ENCODE peak calls at places on chromosome 4, in eight cellular contexts. One of them, this sample, is unnamed.

GRCh38 chr4:150001815-150002214 is 76.4 kb upstream of the DCLK2 start:
- DNase-seq in AG10803: no peak
- DNase-seq in psoas muscle: no peak
- DNase-seq in foreskin fibroblast: no peak
- DNase-seq in CD8-positive, alpha-beta memory T cell: no peak
- DNase-seq in gastrocnemius medialis: no peak
- DNase-seq in GM23248: peak
- DNase-seq in choroid plexus epithelial cell: peak
- DNase-seq in this sample: no peak

GRCh38 chr4:123554819-123555499 is 158.4 kb downstream of the SPRY1 start:
- DNase-seq in AG10803: no peak
- DNase-seq in psoas muscle: no peak
- DNase-seq in foreskin fibroblast: no peak
- DNase-seq in CD8-positive, alpha-beta memory T cell: no peak
- DNase-seq in gastrocnemius medialis: no peak
- DNase-seq in GM23248: no peak
- DNase-seq in choroid plexus epithelial cell: no peak
- DNase-seq in this sample: no peak

GRCh38 chr4:169208090-169208455 is 62.7 kb downstream of the SH3RF1 start:
- DNase-seq in AG10803: no peak
- DNase-seq in psoas muscle: no peak
- DNase-seq in foreskin fibroblast: no peak
- DNase-seq in CD8-positive, alpha-beta memory T cell: no peak
- DNase-seq in gastrocnemius medialis: no peak
- DNase-seq in GM23248: no peak
- DNase-seq in choroid plexus epithelial cell: peak
- DNase-seq in this sample: peak

GRCh38 chr4:3375688-3376087 is 66.1 kb upstream of the HGFAC start:
- DNase-seq in AG10803: peak
- DNase-seq in psoas muscle: peak
- DNase-seq in foreskin fibroblast: peak
- DNase-seq in CD8-positive, alpha-beta memory T cell: no peak
- DNase-seq in gastrocnemius medialis: peak
- DNase-seq in GM23248: peak
- DNase-seq in choroid plexus epithelial cell: peak
- DNase-seq in this sample: peak

GRCh38 chr4:156237192-156237591 is 283.5 kb upstream of the CTSO start:
- DNase-seq in AG10803: no peak
- DNase-seq in psoas muscle: no peak
- DNase-seq in foreskin fibroblast: no peak
- DNase-seq in CD8-positive, alpha-beta memory T cell: no peak
- DNase-seq in gastrocnemius medialis: no peak
- DNase-seq in GM23248: no peak
- DNase-seq in choroid plexus epithelial cell: no peak
- DNase-seq in this sample: no peak

GRCh38 chr4:51836531-51836930 is 6.4 kb upstream of the DCUN1D4 start:
- DNase-seq in AG10803: no peak
- DNase-seq in psoas muscle: no peak
- DNase-seq in foreskin fibroblast: peak
- DNase-seq in CD8-positive, alpha-beta memory T cell: no peak
- DNase-seq in gastrocnemius medialis: no peak
- DNase-seq in GM23248: peak
- DNase-seq in choroid plexus epithelial cell: peak
- DNase-seq in this sample: no peak

GRCh38 chr4:121421594-121421993 is 40.8 kb upstream of the QRFPR start:
- DNase-seq in AG10803: no peak
- DNase-seq in psoas muscle: no peak
- DNase-seq in foreskin fibroblast: no peak
- DNase-seq in CD8-positive, alpha-beta memory T cell: no peak
- DNase-seq in gastrocnemius medialis: no peak
- DNase-seq in GM23248: peak
- DNase-seq in choroid plexus epithelial cell: peak
- DNase-seq in this sample: no peak

GRCh38 chr4:167717495-167717894 is 374.8 kb upstream of the ANXA10 start:
- DNase-seq in AG10803: no peak
- DNase-seq in psoas muscle: no peak
- DNase-seq in foreskin fibroblast: no peak
- DNase-seq in CD8-positive, alpha-beta memory T cell: no peak
- DNase-seq in gastrocnemius medialis: no peak
- DNase-seq in GM23248: no peak
- DNase-seq in choroid plexus epithelial cell: no peak
- DNase-seq in this sample: no peak

GRCh38 chr4:113678651-113679050 is 82.9 kb downstream of the CAMK2D start:
- DNase-seq in AG10803: peak
- DNase-seq in psoas muscle: no peak
- DNase-seq in foreskin fibroblast: peak
- DNase-seq in CD8-positive, alpha-beta memory T cell: no peak
- DNase-seq in gastrocnemius medialis: no peak
- DNase-seq in GM23248: peak
- DNase-seq in choroid plexus epithelial cell: peak
- DNase-seq in this sample: peak

GRCh38 chr4:85607624-85608023 is 132.7 kb downstream of the ARHGAP24 start:
- DNase-seq in AG10803: no peak
- DNase-seq in psoas muscle: no peak
- DNase-seq in foreskin fibroblast: no peak
- DNase-seq in CD8-positive, alpha-beta memory T cell: no peak
- DNase-seq in gastrocnemius medialis: no peak
- DNase-seq in GM23248: no peak
- DNase-seq in choroid plexus epithelial cell: no peak
- DNase-seq in this sample: no peak

GRCh38 chr4:108117473-108118182 is 51.1 kb downstream of the LEF1 start:
- DNase-seq in AG10803: no peak
- DNase-seq in psoas muscle: no peak
- DNase-seq in foreskin fibroblast: no peak
- DNase-seq in CD8-positive, alpha-beta memory T cell: no peak
- DNase-seq in gastrocnemius medialis: no peak
- DNase-seq in GM23248: no peak
- DNase-seq in choroid plexus epithelial cell: peak
- DNase-seq in this sample: no peak

GRCh38 chr4:17447675-17448298 is 64.1 kb downstream of the QDPR start:
- DNase-seq in AG10803: peak
- DNase-seq in psoas muscle: no peak
- DNase-seq in foreskin fibroblast: peak
- DNase-seq in CD8-positive, alpha-beta memory T cell: no peak
- DNase-seq in gastrocnemius medialis: no peak
- DNase-seq in GM23248: peak
- DNase-seq in choroid plexus epithelial cell: peak
- DNase-seq in this sample: peak

GRCh38 chr4:6277139-6277802 is 7.6 kb downstream of the WFS1 start:
- DNase-seq in AG10803: no peak
- DNase-seq in psoas muscle: no peak
- DNase-seq in foreskin fibroblast: no peak
- DNase-seq in CD8-positive, alpha-beta memory T cell: no peak
- DNase-seq in gastrocnemius medialis: no peak
- DNase-seq in GM23248: no peak
- DNase-seq in choroid plexus epithelial cell: no peak
- DNase-seq in this sample: no peak

DNA sequence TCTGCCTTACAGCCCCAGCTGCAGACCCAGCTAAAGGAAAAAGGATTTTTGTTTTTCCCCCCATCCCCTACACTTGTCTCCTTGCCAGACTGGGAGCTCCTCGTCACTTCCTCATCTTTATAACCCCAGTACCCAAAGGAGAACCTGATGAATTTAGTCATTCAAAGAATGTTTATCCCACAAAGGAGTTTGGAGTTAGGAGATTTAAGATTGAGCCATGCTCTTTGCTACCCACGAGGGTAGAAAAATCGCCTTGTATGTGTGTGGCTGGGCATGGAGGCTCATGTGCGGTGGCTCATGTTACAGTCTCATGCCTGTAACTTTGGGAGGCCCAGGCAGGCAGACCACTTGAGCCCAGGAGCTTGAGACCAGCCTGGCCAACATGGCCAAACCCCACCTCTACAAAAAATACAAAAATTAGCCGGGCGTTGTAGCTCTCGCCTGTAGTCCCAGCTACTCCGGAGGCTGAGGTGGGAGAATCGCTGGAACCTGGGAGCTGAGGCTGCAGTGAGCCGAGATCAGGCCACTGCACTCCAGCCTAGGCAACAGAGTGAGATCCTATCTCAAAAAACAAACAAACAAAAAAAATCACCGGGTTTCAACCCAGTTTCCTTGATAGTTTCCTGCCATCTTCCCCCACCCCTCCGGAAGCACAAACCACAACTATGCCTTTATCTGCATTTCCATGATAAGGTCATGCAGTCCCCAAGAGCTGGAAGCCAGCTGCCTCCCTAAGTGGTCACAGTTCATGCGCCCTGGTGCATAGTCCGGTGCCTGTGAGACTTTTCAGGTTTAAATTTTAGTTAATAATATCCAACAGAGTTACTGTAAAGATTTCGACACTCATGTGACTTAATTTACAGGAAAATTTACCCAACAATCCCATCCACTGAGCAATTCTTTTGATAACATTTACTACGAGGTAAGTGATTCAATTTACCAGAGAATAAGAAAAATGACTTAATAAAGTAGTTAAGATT is 1.5 kb downstream of the CFAP97 start:
- DNase-seq in AG10803: peak
- DNase-seq in psoas muscle: no peak
- DNase-seq in foreskin fibroblast: peak
- DNase-seq in CD8-positive, alpha-beta memory T cell: no peak
- DNase-seq in gastrocnemius medialis: no peak
- DNase-seq in GM23248: peak
- DNase-seq in choroid plexus epithelial cell: peak
- DNase-seq in this sample: peak
- H3K4me3 ChIP-seq in AG10803: no peak
- H3K4me3 ChIP-seq in psoas muscle: peak
- H3K4me3 ChIP-seq in foreskin fibroblast: peak
- H3K4me3 ChIP-seq in CD8-positive, alpha-beta memory T cell: peak
- H3K4me3 ChIP-seq in gastrocnemius medialis: no peak
- H3K4me3 ChIP-seq in GM23248: peak
- H3K4me3 ChIP-seq in choroid plexus epithelial cell: peak
- H3K4me3 ChIP-seq in this sample: peak

GRCh38 chr4:154740462-154740861 is 3.3 kb upstream of the LRAT start:
- DNase-seq in AG10803: no peak
- DNase-seq in psoas muscle: no peak
- DNase-seq in foreskin fibroblast: no peak
- DNase-seq in CD8-positive, alpha-beta memory T cell: no peak
- DNase-seq in gastrocnemius medialis: no peak
- DNase-seq in GM23248: no peak
- DNase-seq in choroid plexus epithelial cell: no peak
- DNase-seq in this sample: no peak

GRCh38 chr4:154741877-154742851 is 1.6 kb upstream of the LRAT start:
- DNase-seq in AG10803: no peak
- DNase-seq in psoas muscle: no peak
- DNase-seq in foreskin fibroblast: peak
- DNase-seq in CD8-positive, alpha-beta memory T cell: no peak
- DNase-seq in gastrocnemius medialis: no peak
- DNase-seq in GM23248: peak
- DNase-seq in choroid plexus epithelial cell: no peak
- DNase-seq in this sample: no peak

GRCh38 chr4:154743683-154744340 is at the start of gene LRAT:
- DNase-seq in AG10803: no peak
- DNase-seq in psoas muscle: peak
- DNase-seq in foreskin fibroblast: peak
- DNase-seq in CD8-positive, alpha-beta memory T cell: no peak
- DNase-seq in gastrocnemius medialis: no peak
- DNase-seq in GM23248: peak
- DNase-seq in choroid plexus epithelial cell: no peak
- DNase-seq in this sample: no peak

GRCh38 chr4:154741131-154741530 is 2.7 kb upstream of the LRAT start:
- DNase-seq in AG10803: no peak
- DNase-seq in psoas muscle: no peak
- DNase-seq in foreskin fibroblast: peak
- DNase-seq in CD8-positive, alpha-beta memory T cell: no peak
- DNase-seq in gastrocnemius medialis: no peak
- DNase-seq in GM23248: no peak
- DNase-seq in choroid plexus epithelial cell: no peak
- DNase-seq in this sample: no peak

GRCh38 chr4:154744341-154744948 is 645 bp downstream of the LRAT start:
- DNase-seq in AG10803: no peak
- DNase-seq in psoas muscle: no peak
- DNase-seq in foreskin fibroblast: no peak
- DNase-seq in CD8-positive, alpha-beta memory T cell: no peak
- DNase-seq in gastrocnemius medialis: no peak
- DNase-seq in GM23248: no peak
- DNase-seq in choroid plexus epithelial cell: no peak
- DNase-seq in this sample: no peak
- H3K4me3 ChIP-seq in AG10803: no peak
- H3K4me3 ChIP-seq in psoas muscle: peak
- H3K4me3 ChIP-seq in foreskin fibroblast: no peak
- H3K4me3 ChIP-seq in CD8-positive, alpha-beta memory T cell: peak
- H3K4me3 ChIP-seq in gastrocnemius medialis: peak
- H3K4me3 ChIP-seq in GM23248: no peak
- H3K4me3 ChIP-seq in choroid plexus epithelial cell: no peak
- H3K4me3 ChIP-seq in this sample: no peak

DNA sequence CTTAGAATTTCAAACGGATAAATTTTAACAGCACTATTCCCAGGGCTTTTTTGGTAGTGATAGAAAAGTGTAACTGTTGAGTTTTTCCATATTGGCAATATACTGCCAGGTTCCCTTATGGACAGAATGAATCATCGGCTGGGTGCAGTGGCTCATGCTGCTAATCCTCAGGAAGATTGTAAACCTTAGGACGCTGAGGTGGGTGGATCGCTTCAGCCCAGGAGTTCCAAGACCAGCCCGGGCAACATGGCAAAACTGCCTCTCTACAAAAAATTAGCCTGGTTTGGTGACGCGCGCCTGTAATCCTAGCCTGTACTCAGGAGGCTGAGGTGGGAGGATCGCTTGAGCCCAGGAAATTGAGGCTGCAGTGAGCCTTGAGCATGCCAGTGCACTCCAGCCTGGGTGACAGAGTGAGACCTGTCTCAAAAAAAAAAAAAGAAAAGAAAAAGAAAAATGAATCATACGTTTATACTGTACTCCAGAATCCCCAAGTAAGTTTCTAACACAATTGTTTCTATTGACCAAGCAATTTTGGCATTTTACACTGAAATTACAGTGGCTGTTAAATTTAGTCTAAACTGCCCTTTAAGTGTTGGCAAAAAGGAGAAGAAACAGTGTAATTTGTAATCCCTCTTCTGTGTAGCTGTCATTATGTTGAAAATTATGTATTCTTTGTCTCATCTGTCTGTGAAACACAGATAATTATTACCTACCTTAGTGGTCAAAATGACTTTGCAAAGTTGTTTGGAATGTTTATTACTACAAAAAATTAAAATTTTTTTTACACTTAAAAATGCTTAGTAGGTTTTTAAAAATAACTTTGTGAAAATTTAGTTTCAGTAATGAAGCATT is 1.8 kb downstream of the SLC30A9 start:
- DNase-seq in AG10803: no peak
- DNase-seq in psoas muscle: no peak
- DNase-seq in foreskin fibroblast: peak
- DNase-seq in CD8-positive, alpha-beta memory T cell: no peak
- DNase-seq in gastrocnemius medialis: no peak
- DNase-seq in GM23248: peak
- DNase-seq in choroid plexus epithelial cell: no peak
- DNase-seq in this sample: peak
- H3K4me3 ChIP-seq in AG10803: no peak
- H3K4me3 ChIP-seq in psoas muscle: peak
- H3K4me3 ChIP-seq in foreskin fibroblast: peak
- H3K4me3 ChIP-seq in CD8-positive, alpha-beta memory T cell: no peak
- H3K4me3 ChIP-seq in gastrocnemius medialis: no peak
- H3K4me3 ChIP-seq in GM23248: peak
- H3K4me3 ChIP-seq in choroid plexus epithelial cell: no peak
- H3K4me3 ChIP-seq in this sample: peak

DNA sequence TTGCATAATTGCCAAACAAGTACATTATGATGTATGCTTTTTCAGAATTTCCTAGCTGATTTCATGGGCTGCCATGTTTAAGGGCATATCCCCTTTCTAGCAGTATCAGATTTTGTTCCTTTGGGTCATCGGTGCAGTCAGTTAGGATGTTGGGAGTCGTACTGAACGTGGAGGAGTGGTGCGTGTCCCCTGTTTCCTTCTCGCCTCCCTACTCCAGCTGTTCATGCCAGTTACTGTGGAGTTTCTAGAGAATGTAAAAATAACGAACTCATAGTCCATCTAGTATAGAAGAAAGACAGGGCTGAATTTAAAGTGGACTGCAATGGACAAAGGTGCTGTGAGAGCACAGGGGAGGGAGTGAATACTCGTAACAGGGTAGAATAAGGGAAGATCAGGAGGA is 111.3 kb downstream of the CEP135 start:
- DNase-seq in AG10803: no peak
- DNase-seq in psoas muscle: no peak
- DNase-seq in foreskin fibroblast: no peak
- DNase-seq in CD8-positive, alpha-beta memory T cell: no peak
- DNase-seq in gastrocnemius medialis: no peak
- DNase-seq in GM23248: no peak
- DNase-seq in choroid plexus epithelial cell: no peak
- DNase-seq in this sample: no peak
- H3K4me3 ChIP-seq in AG10803: no peak
- H3K4me3 ChIP-seq in psoas muscle: no peak
- H3K4me3 ChIP-seq in foreskin fibroblast: no peak
- H3K4me3 ChIP-seq in CD8-positive, alpha-beta memory T cell: no peak
- H3K4me3 ChIP-seq in gastrocnemius medialis: no peak
- H3K4me3 ChIP-seq in GM23248: no peak
- H3K4me3 ChIP-seq in choroid plexus epithelial cell: no peak
- H3K4me3 ChIP-seq in this sample: no peak

This sample was measured in fibroblast of villous mesenchyme.